ENCODE peak calls at places on chromosomes 1 and 21, in seven cellular contexts. One of them, this sample, is unnamed.

GRCh38 chr21:16079830-16080229 is 350.0 kb downstream of the USP25 start:
- ATAC-seq in GM12878: no peak
- ATAC-seq in upper lobe of left lung: peak; percentile 21
- ATAC-seq in body of pancreas: no peak
- ATAC-seq in heart left ventricle: no peak
- ATAC-seq in gastrocnemius medialis: no peak
- ATAC-seq in A549: no peak
- ATAC-seq in this sample: no peak

GRCh38 chr1:12184008-12184681 is 17.4 kb downstream of the TNFRSF1B start:
- ATAC-seq in GM12878: peak; percentile 76
- ATAC-seq in upper lobe of left lung: peak; percentile 87
- ATAC-seq in body of pancreas: peak; percentile 63
- ATAC-seq in heart left ventricle: peak; percentile 88
- ATAC-seq in gastrocnemius medialis: peak; percentile 25
- ATAC-seq in A549: no peak
- ATAC-seq in this sample: peak; percentile 90

GRCh38 chr1:154859151-154859785 is 10.8 kb downstream of the KCNN3 start:
- ATAC-seq in GM12878: no peak
- ATAC-seq in upper lobe of left lung: no peak
- ATAC-seq in body of pancreas: no peak
- ATAC-seq in heart left ventricle: no peak
- ATAC-seq in gastrocnemius medialis: no peak
- ATAC-seq in A549: no peak
- ATAC-seq in this sample: no peak

GRCh38 chr1:171403396-171403795 is 81.9 kb upstream of the PRRC2C start:
- ATAC-seq in GM12878: no peak
- ATAC-seq in upper lobe of left lung: no peak
- ATAC-seq in body of pancreas: no peak
- ATAC-seq in heart left ventricle: no peak
- ATAC-seq in gastrocnemius medialis: no peak
- ATAC-seq in A549: no peak
- ATAC-seq in this sample: no peak

GRCh38 chr1:2956571-2956970 is 64.7 kb upstream of the ACTRT2 start:
- ATAC-seq in GM12878: no peak
- ATAC-seq in upper lobe of left lung: no peak
- ATAC-seq in body of pancreas: no peak
- ATAC-seq in heart left ventricle: no peak
- ATAC-seq in gastrocnemius medialis: no peak
- ATAC-seq in A549: no peak
- ATAC-seq in this sample: no peak

GRCh38 chr21:43278359-43278758 is 109.6 kb downstream of the CRYAA start:
- ATAC-seq in GM12878: no peak
- ATAC-seq in upper lobe of left lung: peak; percentile 15
- ATAC-seq in body of pancreas: no peak
- ATAC-seq in heart left ventricle: peak; percentile 7
- ATAC-seq in gastrocnemius medialis: no peak
- ATAC-seq in A549: no peak
- ATAC-seq in this sample: no peak

GRCh38 chr1:113073457-113073950 is 506 bp downstream of the LRIG2 start:
- ATAC-seq in GM12878: peak; percentile 56
- ATAC-seq in upper lobe of left lung: peak; percentile 75
- ATAC-seq in body of pancreas: no peak
- ATAC-seq in heart left ventricle: peak; percentile 71
- ATAC-seq in gastrocnemius medialis: peak; percentile 64
- ATAC-seq in A549: peak; percentile 68
- ATAC-seq in this sample: peak; percentile 60

GRCh38 chr1:3809680-3810079 is 13.4 kb upstream of the LRRC47 start:
- ATAC-seq in GM12878: no peak
- ATAC-seq in upper lobe of left lung: peak; percentile 17
- ATAC-seq in body of pancreas: no peak
- ATAC-seq in heart left ventricle: no peak
- ATAC-seq in gastrocnemius medialis: no peak
- ATAC-seq in A549: peak; percentile 58
- ATAC-seq in this sample: no peak

GRCh38 chr1:64263856-64264255 is 60.4 kb downstream of the UBE2U start:
- ATAC-seq in GM12878: no peak
- ATAC-seq in upper lobe of left lung: no peak
- ATAC-seq in body of pancreas: no peak
- ATAC-seq in heart left ventricle: peak; percentile 33
- ATAC-seq in gastrocnemius medialis: no peak
- ATAC-seq in A549: no peak
- ATAC-seq in this sample: no peak

GRCh38 chr1:221515496-221515895 is 226.4 kb downstream of the DUSP10 start:
- ATAC-seq in GM12878: no peak
- ATAC-seq in upper lobe of left lung: no peak
- ATAC-seq in body of pancreas: no peak
- ATAC-seq in heart left ventricle: no peak
- ATAC-seq in gastrocnemius medialis: no peak
- ATAC-seq in A549: no peak
- ATAC-seq in this sample: no peak

GRCh38 chr1:206829875-206830274 is 35.5 kb upstream of the IL20 start:
- ATAC-seq in GM12878: peak; percentile 50
- ATAC-seq in upper lobe of left lung: no peak
- ATAC-seq in body of pancreas: no peak
- ATAC-seq in heart left ventricle: no peak
- ATAC-seq in gastrocnemius medialis: no peak
- ATAC-seq in A549: no peak
- ATAC-seq in this sample: no peak

GRCh38 chr1:86769065-86769464 is 64.7 kb downstream of the SH3GLB1 start:
- ATAC-seq in GM12878: no peak
- ATAC-seq in upper lobe of left lung: no peak
- ATAC-seq in body of pancreas: no peak
- ATAC-seq in heart left ventricle: no peak
- ATAC-seq in gastrocnemius medialis: no peak
- ATAC-seq in A549: no peak
- ATAC-seq in this sample: no peak

GRCh38 chr1:209597496-209597895 is 14.0 kb downstream of the CAMK1G start:
- ATAC-seq in GM12878: no peak
- ATAC-seq in upper lobe of left lung: no peak
- ATAC-seq in body of pancreas: no peak
- ATAC-seq in heart left ventricle: no peak
- ATAC-seq in gastrocnemius medialis: no peak
- ATAC-seq in A549: no peak
- ATAC-seq in this sample: no peak

GRCh38 chr1:4180066-4180735 is 280.1 kb upstream of the C1orf174 start:
- ATAC-seq in GM12878: no peak
- ATAC-seq in upper lobe of left lung: no peak
- ATAC-seq in body of pancreas: no peak
- ATAC-seq in heart left ventricle: no peak
- ATAC-seq in gastrocnemius medialis: no peak
- ATAC-seq in A549: no peak
- ATAC-seq in this sample: no peak

GRCh38 chr1:30898031-30898815 is 10.3 kb downstream of the SDC3 start:
- ATAC-seq in GM12878: no peak
- ATAC-seq in upper lobe of left lung: no peak
- ATAC-seq in body of pancreas: no peak
- ATAC-seq in heart left ventricle: no peak
- ATAC-seq in gastrocnemius medialis: no peak
- ATAC-seq in A549: no peak
- ATAC-seq in this sample: no peak

GRCh38 chr1:208093754-208094719 is 150.1 kb downstream of the PLXNA2 start:
- ATAC-seq in GM12878: peak; percentile 95
- ATAC-seq in upper lobe of left lung: peak; percentile 74
- ATAC-seq in body of pancreas: peak; percentile 71
- ATAC-seq in heart left ventricle: peak; percentile 38
- ATAC-seq in gastrocnemius medialis: no peak
- ATAC-seq in A549: peak; percentile 74
- ATAC-seq in this sample: no peak

GRCh38 chr1:228798548-228798947 is 63.3 kb downstream of the RHOU start:
- ATAC-seq in GM12878: no peak
- ATAC-seq in upper lobe of left lung: no peak
- ATAC-seq in body of pancreas: no peak
- ATAC-seq in heart left ventricle: no peak
- ATAC-seq in gastrocnemius medialis: no peak
- ATAC-seq in A549: no peak
- ATAC-seq in this sample: peak; percentile 60

GRCh38 chr1:26350701-26351590 is 3.0 kb downstream of the CRYBG2 start:
- ATAC-seq in GM12878: no peak
- ATAC-seq in upper lobe of left lung: no peak
- ATAC-seq in body of pancreas: no peak
- ATAC-seq in heart left ventricle: no peak
- ATAC-seq in gastrocnemius medialis: no peak
- ATAC-seq in A549: peak; percentile 41
- ATAC-seq in this sample: no peak

GRCh38 chr1:150621497-150622113 is 7.8 kb downstream of the ENSA start:
- ATAC-seq in GM12878: peak; percentile 62
- ATAC-seq in upper lobe of left lung: peak; percentile 56
- ATAC-seq in body of pancreas: peak; percentile 52
- ATAC-seq in heart left ventricle: no peak
- ATAC-seq in gastrocnemius medialis: peak; percentile 70
- ATAC-seq in A549: no peak
- ATAC-seq in this sample: peak; percentile 40

GRCh38 chr1:229596961-229597699 is 28.8 kb downstream of the TAF5L start:
- ATAC-seq in GM12878: no peak
- ATAC-seq in upper lobe of left lung: peak; percentile 78
- ATAC-seq in body of pancreas: peak; percentile 63
- ATAC-seq in heart left ventricle: peak; percentile 95
- ATAC-seq in gastrocnemius medialis: peak; percentile 99
- ATAC-seq in A549: no peak
- ATAC-seq in this sample: peak; percentile 93

GRCh38 chr1:221564891-221565290 is 177.0 kb downstream of the DUSP10 start:
- ATAC-seq in GM12878: no peak
- ATAC-seq in upper lobe of left lung: no peak
- ATAC-seq in body of pancreas: no peak
- ATAC-seq in heart left ventricle: no peak
- ATAC-seq in gastrocnemius medialis: no peak
- ATAC-seq in A549: no peak
- ATAC-seq in this sample: no peak

GRCh38 chr1:183676515-183677189 is 23.5 kb upstream of the APOBEC4 start:
- ATAC-seq in GM12878: peak; percentile 31
- ATAC-seq in upper lobe of left lung: peak; percentile 84
- ATAC-seq in body of pancreas: no peak
- ATAC-seq in heart left ventricle: peak; percentile 61
- ATAC-seq in gastrocnemius medialis: no peak
- ATAC-seq in A549: no peak
- ATAC-seq in this sample: peak; percentile 55

DNA sequence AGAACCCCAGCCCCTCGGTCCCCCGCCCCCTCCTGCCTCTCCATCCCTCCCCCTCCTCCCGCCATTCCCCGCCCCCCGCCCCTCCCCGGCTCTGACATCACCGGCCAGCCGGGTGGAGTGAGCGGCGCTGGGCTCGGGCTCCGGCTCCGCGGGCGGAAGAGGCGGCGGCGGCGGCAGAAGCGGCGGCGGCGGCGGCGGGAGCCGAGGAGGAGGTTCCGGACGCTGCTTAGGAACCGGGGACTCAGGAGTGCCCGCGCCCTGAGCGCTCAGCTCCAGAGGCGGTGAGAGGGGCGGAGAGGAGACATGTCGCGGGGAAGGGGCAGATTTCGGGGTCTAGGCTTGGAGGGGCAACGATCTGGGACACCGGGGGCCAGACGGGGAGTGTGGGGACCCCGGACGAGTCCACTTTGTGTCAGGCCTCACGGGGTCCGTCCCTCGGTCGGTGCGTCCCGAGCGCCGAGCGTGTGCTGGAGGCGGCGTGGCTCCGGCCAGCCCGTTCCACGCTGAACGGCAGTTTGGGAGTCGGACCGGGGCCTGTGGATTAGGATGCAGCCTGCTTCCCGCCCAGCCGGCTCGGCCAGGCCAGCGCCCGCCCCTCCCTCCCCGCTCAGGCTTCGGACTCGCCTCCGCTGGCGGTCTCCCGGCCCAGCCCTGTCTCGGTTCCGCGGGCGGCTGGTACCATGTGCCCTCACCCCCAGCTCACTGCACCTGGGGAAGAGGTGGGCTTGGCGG is at the start of gene PEA15:
- ATAC-seq in GM12878: peak; percentile 76
- ATAC-seq in upper lobe of left lung: peak; percentile 92
- ATAC-seq in body of pancreas: peak; percentile 86
- ATAC-seq in heart left ventricle: peak; percentile 85
- ATAC-seq in gastrocnemius medialis: peak; percentile 66
- ATAC-seq in A549: peak; percentile 72
- ATAC-seq in this sample: peak; percentile 87
- TF ChIP-seq POLR2A in GM12878: peak; percentile 66
- TF ChIP-seq POLR2A in upper lobe of left lung: no peak
- TF ChIP-seq POLR2A in body of pancreas: peak; percentile 76
- TF ChIP-seq POLR2A in heart left ventricle: peak; percentile 10
- TF ChIP-seq POLR2A in gastrocnemius medialis: peak; percentile 76
- TF ChIP-seq POLR2A in A549: peak; percentile 20
- TF ChIP-seq POLR2A in this sample: peak; percentile 74

GRCh38 chr1:89546082-89546889 is 21.7 kb downstream of the LRRC8B start:
- ATAC-seq in GM12878: peak; percentile 49
- ATAC-seq in upper lobe of left lung: no peak
- ATAC-seq in body of pancreas: peak; percentile 29
- ATAC-seq in heart left ventricle: peak; percentile 71
- ATAC-seq in gastrocnemius medialis: peak; percentile 63
- ATAC-seq in A549: peak; percentile 54
- ATAC-seq in this sample: no peak
- TF ChIP-seq POLR2A in GM12878: no peak
- TF ChIP-seq POLR2A in upper lobe of left lung: no peak
- TF ChIP-seq POLR2A in body of pancreas: no peak
- TF ChIP-seq POLR2A in heart left ventricle: no peak
- TF ChIP-seq POLR2A in gastrocnemius medialis: no peak
- TF ChIP-seq POLR2A in A549: no peak
- TF ChIP-seq POLR2A in this sample: no peak

DNA sequence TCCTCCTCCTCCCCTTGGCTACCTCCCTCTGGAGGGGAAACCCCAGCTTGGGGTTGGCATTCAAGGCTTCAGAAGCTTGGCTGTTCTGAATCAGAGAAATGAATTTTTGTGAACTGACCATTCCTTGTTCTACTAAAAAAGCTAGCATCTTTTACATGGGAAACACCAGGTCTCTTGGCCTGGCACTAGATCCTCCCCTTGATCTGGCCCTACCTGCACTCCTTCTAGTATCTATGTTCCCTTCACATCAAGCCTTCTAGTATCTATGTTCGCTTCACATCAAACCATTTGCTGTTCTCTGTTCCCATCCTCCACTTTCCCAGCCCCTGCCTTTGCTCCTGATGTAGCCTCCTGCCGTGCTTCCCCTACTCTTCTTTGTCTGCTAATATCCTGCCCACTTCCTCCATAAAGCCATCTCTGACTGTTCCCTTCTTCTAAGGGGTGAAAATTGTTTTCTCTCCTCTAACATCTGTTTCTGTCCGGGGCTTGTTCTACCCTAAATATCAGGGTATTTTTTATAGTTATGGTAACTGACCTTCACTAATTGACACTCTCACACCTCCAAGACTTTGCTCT is 25.8 kb downstream of the FAM151A start:
- ATAC-seq in GM12878: no peak
- ATAC-seq in upper lobe of left lung: no peak
- ATAC-seq in body of pancreas: no peak
- ATAC-seq in heart left ventricle: no peak
- ATAC-seq in gastrocnemius medialis: no peak
- ATAC-seq in A549: no peak
- ATAC-seq in this sample: no peak
- TF ChIP-seq POLR2A in GM12878: no peak
- TF ChIP-seq POLR2A in upper lobe of left lung: no peak
- TF ChIP-seq POLR2A in body of pancreas: no peak
- TF ChIP-seq POLR2A in heart left ventricle: no peak
- TF ChIP-seq POLR2A in gastrocnemius medialis: no peak
- TF ChIP-seq POLR2A in A549: no peak
- TF ChIP-seq POLR2A in this sample: no peak

DNA sequence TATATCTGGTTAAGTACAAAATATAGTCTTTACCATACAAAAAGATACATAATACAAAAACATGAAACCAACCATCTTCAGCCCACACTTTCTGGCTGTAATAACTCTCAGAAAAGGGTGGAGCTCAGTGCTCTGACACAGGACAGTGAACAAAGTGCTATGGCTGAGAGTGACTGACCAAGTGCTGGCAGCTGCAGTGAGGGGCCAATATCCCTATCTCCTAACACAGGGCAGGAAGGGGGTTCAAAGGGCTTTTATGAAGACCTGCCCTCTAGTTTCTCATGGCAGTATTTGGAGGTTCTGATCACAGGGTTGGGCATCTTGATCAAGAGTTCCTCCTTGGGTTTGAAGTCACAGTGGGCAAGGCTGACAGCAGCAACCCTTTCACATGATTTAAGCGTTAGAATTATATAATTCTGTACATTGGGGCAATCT is 3.9 kb downstream of the TXNIP start:
- ATAC-seq in GM12878: peak; percentile 6
- ATAC-seq in upper lobe of left lung: no peak
- ATAC-seq in body of pancreas: no peak
- ATAC-seq in heart left ventricle: no peak
- ATAC-seq in gastrocnemius medialis: no peak
- ATAC-seq in A549: no peak
- ATAC-seq in this sample: no peak
- TF ChIP-seq POLR2A in GM12878: peak; percentile 65
- TF ChIP-seq POLR2A in upper lobe of left lung: peak; percentile 11
- TF ChIP-seq POLR2A in body of pancreas: no peak
- TF ChIP-seq POLR2A in heart left ventricle: no peak
- TF ChIP-seq POLR2A in gastrocnemius medialis: no peak
- TF ChIP-seq POLR2A in A549: no peak
- TF ChIP-seq POLR2A in this sample: no peak